ENCODE peak calls at places on chromosomes 1 and 21, in five cellular contexts. I is iPS DF 6.9, H is dorsolateral prefrontal cortex, X is PC-3, W is neuronal stem cell. M is an unnamed sample.

GRCh38 chr1:47444578-47445465 is 7.0 kb downstream of the FOXD2 start:
- DNase-seq in I (no peak), H (no peak), X (no peak), W (no peak), M (no peak)

GRCh38 chr1:247165674-247166073 is 6.1 kb downstream of the ZNF124 start:
- DNase-seq in I (no peak), H (no peak), X (no peak), W (no peak), M (no peak)

GRCh38 chr1:9589719-9590157 is 1.0 kb downstream of the TMEM201 start:
- DNase-seq in I (no peak), H (no peak), X (peak; percentile 47), W (no peak), M (no peak)

GRCh38 chr1:6358144-6358624 is 35.4 kb downstream of the ACOT7 start:
- DNase-seq in I (no peak), H (no peak), X (no peak), W (no peak), M (no peak)

GRCh38 chr1:35571263-35571662 is 1.9 kb upstream of the TFAP2E start:
- DNase-seq in I (no peak), H (no peak), X (no peak), W (no peak), M (no peak)

GRCh38 chr1:27650527-27651175 is 15.7 kb upstream of the FGR start:
- DNase-seq in I (no peak), H (no peak), X (peak; percentile 44), W (no peak), M (no peak)

GRCh38 chr1:46098043-46098712 is 34.3 kb downstream of the PIK3R3 start:
- DNase-seq in I (no peak), H (no peak), X (no peak), W (no peak), M (no peak)

GRCh38 chr1:57192256-57192655 is 226.4 kb upstream of the C8B start:
- DNase-seq in I (no peak), H (no peak), X (no peak), W (peak; percentile 63), M (no peak)

GRCh38 chr1:55622071-55622470 is 406.9 kb upstream of the USP24 start:
- DNase-seq in I (no peak), H (no peak), X (no peak), W (no peak), M (no peak)

GRCh38 chr1:53463961-53464899 is 5.0 kb downstream of the DMRTB1 start:
- DNase-seq in I (no peak), H (no peak), X (no peak), W (no peak), M (no peak)

GRCh38 chr1:26016258-26016943 is 5.2 kb upstream of the EXTL1 start:
- DNase-seq in I (no peak), H (peak; percentile 76), X (no peak), W (no peak), M (no peak)

GRCh38 chr1:230784163-230784562 is 37.0 kb downstream of the CAPN9 start:
- DNase-seq in I (no peak), H (no peak), X (no peak), W (no peak), M (no peak)

GRCh38 chr1:223226271-223226670 is 83.2 kb upstream of the TLR5 start:
- DNase-seq in I (no peak), H (no peak), X (no peak), W (no peak), M (no peak)

GRCh38 chr1:186872356-186872755 is 43.6 kb downstream of the PLA2G4A start:
- DNase-seq in I (no peak), H (no peak), X (no peak), W (no peak), M (no peak)

GRCh38 chr1:118159578-118159977 is 25.4 kb downstream of the SPAG17 start:
- DNase-seq in I (no peak), H (no peak), X (no peak), W (no peak), M (no peak)

GRCh38 chr1:209625205-209625549 is 27.0 kb downstream of the LAMB3 start:
- DNase-seq in I (no peak), H (no peak), X (no peak), W (no peak), M (no peak)

GRCh38 chr1:114668784-114669561 is 876 bp downstream of the DENND2C start:
- DNase-seq in I (no peak), H (no peak), X (peak; percentile 76), W (peak; percentile 5), M (no peak)

GRCh38 chr1:156860639-156861423 is at the start of gene NTRK1:
- DNase-seq in I (no peak), H (no peak), X (peak; percentile 38), W (no peak), M (peak; percentile 3)

GRCh38 chr1:101148987-101149386 is 87.8 kb upstream of the S1PR1 start:
- DNase-seq in I (no peak), H (no peak), X (peak; percentile 13), W (no peak), M (no peak)

GRCh38 chr1:180352021-180352420 is 122.0 kb downstream of the LHX4 start:
- DNase-seq in I (no peak), H (no peak), X (no peak), W (no peak), M (no peak)
- H3K27ac ChIP-seq in I (no peak overlapping the region), H (no peak overlapping the region), X (no peak overlapping the region), W (no peak overlapping the region), M (no peak overlapping the region)

DNA sequence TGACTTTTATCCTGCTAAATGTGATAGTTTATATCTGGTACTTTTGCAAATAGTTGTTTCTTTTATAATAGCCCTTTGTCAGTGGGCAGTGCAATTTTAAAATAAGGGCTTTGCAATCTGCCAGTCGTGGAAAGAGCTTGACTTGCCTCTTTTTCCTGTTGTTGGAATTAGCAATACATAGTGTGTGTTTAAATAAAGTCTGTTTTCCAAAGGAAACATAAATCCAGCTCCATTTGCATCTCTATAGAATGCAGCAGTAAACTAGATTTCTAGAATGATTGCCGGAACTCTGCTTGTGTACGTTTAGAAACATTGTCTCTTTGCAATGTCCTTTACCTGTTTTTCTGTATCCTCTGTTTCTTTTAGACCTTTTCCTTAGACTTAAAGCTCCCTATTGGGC is 33.1 kb downstream of the GABPA start:
- DNase-seq in I (no peak), H (no peak), X (no peak), W (no peak), M (no peak)
- H3K27ac ChIP-seq in I (no peak overlapping the region), H (no peak overlapping the region), X (no peak overlapping the region), W (no peak overlapping the region), M (no peak overlapping the region)

GRCh38 chr21:45088116-45088515 is 13.7 kb downstream of the ADARB1 start:
- DNase-seq in I (no peak), H (no peak), X (no peak), W (no peak), M (no peak)
- H3K27ac ChIP-seq in I (no peak overlapping the region), H (no peak overlapping the region), X (no peak overlapping the region), W (no peak overlapping the region), M (no peak overlapping the region)

GRCh38 chr21:36141513-36141925 is 6.6 kb downstream of the CBR3 start:
- DNase-seq in I (peak; percentile 87), H (peak; percentile 59), X (peak; percentile 100), W (peak; percentile 78), M (peak; percentile 70)
- H3K27ac ChIP-seq in I (no peak overlapping the region), H (no peak overlapping the region), X (peak overlapping the region; percentile 84), W (no peak overlapping the region), M (no peak overlapping the region)

GRCh38 chr1:23422313-23422877 is 2.2 kb downstream of the TCEA3 start:
- DNase-seq in I (no peak), H (no peak), X (peak; percentile 68), W (no peak), M (no peak)
- H3K27ac ChIP-seq in I (no peak overlapping the region), H (peak overlapping the region; percentile 60), X (peak overlapping the region; percentile 59), W (no peak overlapping the region), M (no peak overlapping the region)

GRCh38 chr1:236342403-236343245 is 51.5 kb upstream of the EDARADD start:
- DNase-seq in I (no peak), H (no peak), X (no peak), W (no peak), M (no peak)

GRCh38 chr1:236336084-236336483 is 54.3 kb upstream of the ERO1B start:
- DNase-seq in I (no peak), H (no peak), X (peak; percentile 19), W (no peak), M (no peak)

GRCh38 chr1:236334893-236335545 is 53.3 kb upstream of the ERO1B start:
- DNase-seq in I (no peak), H (no peak), X (no peak), W (no peak), M (no peak)

GRCh38 chr1:236341298-236341697 is 52.8 kb upstream of the EDARADD start:
- DNase-seq in I (no peak), H (no peak), X (no peak), W (no peak), M (no peak)

DNA sequence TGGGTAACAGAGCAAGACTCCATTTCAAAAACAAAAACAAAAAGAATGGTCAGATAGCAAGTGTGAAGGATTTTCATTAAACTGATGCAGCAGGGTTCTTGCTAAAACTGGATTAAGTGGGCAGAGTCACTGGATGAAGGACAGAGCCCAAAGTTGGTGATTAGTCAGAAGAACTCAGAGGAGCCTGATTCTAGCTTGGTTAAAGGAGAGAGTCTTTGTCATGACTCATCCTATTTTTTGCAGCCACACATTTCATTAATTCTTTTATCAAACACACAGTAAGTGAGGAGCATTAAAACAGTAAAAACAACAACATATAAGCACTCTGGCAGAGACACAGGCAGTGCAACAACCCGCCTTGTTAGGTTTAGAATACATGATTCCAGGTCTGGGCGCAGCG is 56.0 kb upstream of the EDARADD start:
- DNase-seq in I (no peak), H (no peak), X (peak; percentile 27), W (no peak), M (no peak)
- H3K27ac ChIP-seq in I (no peak overlapping the region), H (no peak overlapping the region), X (no peak overlapping the region), W (no peak overlapping the region), M (no peak overlapping the region)

DNA sequence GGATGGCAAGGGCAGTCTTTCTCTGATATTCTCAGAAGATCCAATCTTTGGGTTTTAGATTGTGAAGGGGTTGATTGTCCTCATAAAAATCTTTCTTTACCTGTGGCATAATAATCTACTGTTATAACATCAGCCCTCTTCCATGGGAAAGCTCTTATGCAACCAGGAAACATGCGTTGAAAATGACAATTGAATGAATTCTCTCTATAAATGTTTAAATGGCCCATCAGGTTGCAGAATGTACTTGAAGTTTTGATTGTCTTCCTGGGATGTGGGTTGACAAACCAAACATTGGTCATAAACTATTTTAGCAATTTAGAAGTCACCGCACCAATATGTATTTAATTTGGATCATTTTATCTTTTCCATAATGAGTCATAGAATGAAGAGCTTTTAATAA is 31.7 kb upstream of the ITLN1 start:
- DNase-seq in I (no peak), H (no peak), X (peak; percentile 98), W (no peak), M (no peak)
- H3K27ac ChIP-seq in I (no peak overlapping the region), H (no peak overlapping the region), X (peak overlapping the region; percentile 94), W (no peak overlapping the region), M (no peak overlapping the region)

M was measured in caudate nucleus.